ENCODE peak calls at places on chromosomes 13 and 19, in four cellular contexts. M is K562, E is HepG2, K is GM12878. Y is an unnamed sample.

GRCh38 chr19:49492573-49493411 is 3.4 kb upstream of the RPS11 start:
- DNase-seq in M (no peak), E (peak; percentile 54), K (no peak), Y (no peak)

GRCh38 chr19:3627351-3627723 is 747 bp upstream of the CACTIN start:
- DNase-seq in M (no peak), E (no peak), K (no peak), Y (no peak)

GRCh38 chr13:111115841-111116500 is 861 bp downstream of the ARHGEF7 start:
- DNase-seq in M (no peak), E (peak; percentile 12), K (no peak), Y (peak; percentile 31)

GRCh38 chr19:55369651-55370304 is 485 bp downstream of the IL11 start:
- DNase-seq in M (peak; percentile 93), E (no peak), K (no peak), Y (peak; percentile 46)

GRCh38 chr19:20186163-20186562 is 19.1 kb downstream of the ZNF486 start:
- DNase-seq in M (no peak), E (no peak), K (no peak), Y (no peak)

GRCh38 chr19:3346677-3347353 is 19.6 kb upstream of the NFIC start:
- DNase-seq in M (no peak), E (no peak), K (no peak), Y (no peak)

GRCh38 chr19:4676955-4677731 is 7.0 kb upstream of the MYDGF start:
- DNase-seq in M (peak; percentile 70), E (peak; percentile 69), K (no peak), Y (peak; percentile 65)

GRCh38 chr13:26482451-26483197 is 74.9 kb upstream of the WASF3 start:
- DNase-seq in M (peak; percentile 66), E (peak; percentile 61), K (peak; percentile 23), Y (peak; percentile 72)

GRCh38 chr13:98232456-98232855 is 55.4 kb upstream of the RNF113B start:
- DNase-seq in M (no peak), E (no peak), K (no peak), Y (no peak)

GRCh38 chr19:48418317-48419064 is 25.0 kb downstream of the GRIN2D start:
- DNase-seq in M (peak; percentile 37), E (no peak), K (no peak), Y (no peak)

GRCh38 chr13:45325806-45326205 is 15.2 kb downstream of the TPT1 start:
- DNase-seq in M (no peak), E (peak; percentile 62), K (no peak), Y (no peak)

DNA sequence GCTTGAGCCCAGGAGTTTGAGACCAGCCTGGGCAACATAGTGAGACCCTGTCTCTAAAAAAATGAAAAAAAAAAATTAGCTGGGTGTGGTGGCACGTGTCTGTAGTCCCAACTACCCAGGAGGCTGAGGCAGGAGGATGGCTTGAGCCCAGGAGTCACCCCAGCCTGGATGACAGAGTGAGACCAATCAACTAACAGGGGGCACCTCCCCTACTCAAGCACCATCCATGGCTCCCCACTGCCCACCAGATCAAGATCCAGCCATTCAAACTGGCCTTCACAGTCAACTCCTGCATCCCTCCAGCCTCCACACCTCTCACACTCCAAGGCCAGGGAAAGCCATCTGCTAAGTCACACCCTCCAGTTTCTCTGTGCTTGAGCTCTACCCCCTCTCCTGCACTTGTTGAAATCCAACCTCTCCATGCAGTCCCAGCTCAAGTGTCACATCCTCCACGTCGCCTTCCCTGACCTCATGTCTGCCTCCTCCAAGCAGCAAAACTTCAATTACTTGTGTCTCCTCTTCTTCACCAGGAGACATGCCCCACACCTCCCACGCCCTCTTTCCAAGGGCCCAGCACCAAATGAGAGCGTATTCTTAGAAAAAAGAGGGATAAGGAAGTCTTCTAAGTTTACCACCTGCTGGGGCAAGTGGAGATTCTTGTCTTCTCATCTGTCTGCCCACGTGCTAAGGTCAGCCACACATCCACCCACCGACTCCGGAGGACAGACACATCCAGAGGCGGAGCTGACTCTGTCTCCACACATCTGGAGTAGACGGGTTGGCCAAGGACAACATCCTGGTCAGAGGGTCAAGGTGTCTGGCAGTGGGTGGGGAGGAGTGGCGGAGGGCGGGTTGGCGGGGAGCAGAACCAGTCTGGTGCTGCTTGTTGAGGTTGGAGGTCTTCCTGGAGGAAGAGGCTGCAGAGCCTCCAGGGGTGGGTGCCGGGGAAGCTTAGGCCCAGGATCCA is 974 bp upstream of the CYP4F22 start:
- DNase-seq in M (peak; percentile 22), E (no peak), K (no peak), Y (no peak)
- TF ChIP-seq FOXK2 in M (no peak), E (no peak), K (no peak), Y (no peak)

GRCh38 chr13:91358384-91358776 is 10.9 kb downstream of the MIR17HG start:
- DNase-seq in M (no peak), E (no peak), K (no peak), Y (no peak)

GRCh38 chr13:91361755-91362271 is 14.3 kb downstream of the MIR17HG start:
- DNase-seq in M (no peak), E (peak; percentile 79), K (no peak), Y (no peak)

GRCh38 chr13:91359071-91359470 is 11.6 kb downstream of the MIR17HG start:
- DNase-seq in M (no peak), E (no peak), K (no peak), Y (no peak)

GRCh38 chr13:91359566-91359965 is 12.1 kb downstream of the MIR17HG start:
- DNase-seq in M (no peak), E (no peak), K (no peak), Y (no peak)

GRCh38 chr13:91360246-91360751 is 12.8 kb downstream of the MIR17HG start:
- DNase-seq in M (no peak), E (no peak), K (no peak), Y (no peak)
- TF ChIP-seq FOXK2 in M (no peak), E (no peak), K (no peak), Y (no peak)

GRCh38 chr19:38869836-38870607 is 8.1 kb downstream of the RINL start:
- DNase-seq in M (no peak), E (no peak), K (no peak), Y (no peak)

GRCh38 chr19:38867176-38867780 is 10.8 kb downstream of the RINL start:
- DNase-seq in M (no peak), E (no peak), K (no peak), Y (no peak)

GRCh38 chr19:38869160-38869835 is 8.8 kb downstream of the RINL start:
- DNase-seq in M (no peak), E (no peak), K (no peak), Y (no peak)

GRCh38 chr19:38868551-38868950 is 9.5 kb downstream of the RINL start:
- DNase-seq in M (no peak), E (no peak), K (no peak), Y (no peak)

GRCh38 chr19:38870612-38871011 is 7.5 kb downstream of the RINL start:
- DNase-seq in M (no peak), E (no peak), K (no peak), Y (no peak)
- TF ChIP-seq FOXK2 in M (no peak), E (no peak), K (no peak), Y (no peak)

GRCh38 chr13:82245860-82246259 is 1636.4 kb downstream of the SLITRK1 start:
- DNase-seq in M (no peak), E (no peak), K (no peak), Y (no peak)
- TF ChIP-seq FOXK2 in M (no peak), E (no peak), K (no peak), Y (no peak)

GRCh38 chr19:14160017-14160703 is 23.8 kb upstream of the ASF1B start:
- DNase-seq in M (no peak), E (no peak), K (no peak), Y (no peak)

GRCh38 chr19:14159059-14159458 is 22.7 kb upstream of the ASF1B start:
- DNase-seq in M (no peak), E (no peak), K (no peak), Y (no peak)

GRCh38 chr19:14156122-14156521 is 19.7 kb upstream of the ASF1B start:
- DNase-seq in M (no peak), E (no peak), K (no peak), Y (no peak)

GRCh38 chr19:14156971-14157717 is 20.8 kb upstream of the ASF1B start:
- DNase-seq in M (no peak), E (no peak), K (no peak), Y (no peak)

DNA sequence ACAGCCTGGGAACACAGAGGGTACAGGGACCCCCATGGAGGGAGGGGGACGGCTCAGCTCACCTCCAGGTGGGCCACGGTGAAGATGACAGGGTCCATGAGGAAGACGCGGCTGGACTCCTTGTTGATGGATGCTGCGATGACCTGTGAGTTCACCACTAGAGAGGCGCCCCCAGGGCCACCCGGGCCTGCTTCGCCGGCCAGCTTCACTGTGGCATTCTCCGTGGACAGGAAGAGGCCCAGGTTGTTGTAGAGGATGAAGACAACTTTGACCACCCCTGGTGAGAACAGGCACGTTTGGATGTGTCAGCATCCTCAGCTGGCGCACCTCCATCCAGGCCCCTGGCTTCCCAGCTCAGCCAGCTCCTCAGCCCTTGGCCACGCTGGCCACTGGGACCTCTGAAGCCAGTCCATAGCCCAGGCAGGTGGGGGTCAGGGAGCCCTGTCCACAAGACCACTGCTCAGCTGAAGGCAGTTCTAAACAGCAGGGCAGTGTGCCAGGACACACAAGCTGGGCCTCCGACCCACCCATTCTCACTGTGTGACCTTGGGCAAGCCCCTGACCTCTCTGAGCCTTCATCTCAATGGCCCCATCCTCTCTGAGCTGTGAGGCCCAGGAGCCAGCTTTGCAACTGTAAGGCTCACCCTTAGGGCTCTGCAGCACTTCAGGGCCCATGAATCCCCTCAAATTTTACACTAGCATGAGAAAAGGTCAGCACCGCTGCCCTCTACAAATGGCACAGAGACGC is 22.1 kb upstream of the ASF1B start:
- DNase-seq in M (no peak), E (no peak), K (no peak), Y (no peak)
- TF ChIP-seq FOXK2 in M (no peak), E (no peak), K (no peak), Y (no peak)